ENCODE peak calls at places on chromosomes 6 and 20, in eight cellular contexts. P is caudate nucleus, Z is NCI-H2081, O is LoVo, U is astrocyte of the hippocampus, W is iPS DF 19.7, B is heart right ventricle, S is substantia nigra. I is an unnamed sample.

GRCh38 chr20:36092424-36093024 is 62.0 kb upstream of the EPB41L1 start:
- DNase-seq in Z (no peak), O (no peak), P (no peak), U (peak), S (no peak), B (no peak), W (no peak), I (no peak)

GRCh38 chr20:62482970-62483369 is 7.2 kb upstream of the GATA5 start:
- DNase-seq in S (no peak), Z (no peak), U (no peak), W (no peak), B (no peak), P (no peak), O (no peak), I (no peak)

GRCh38 chr6:10451828-10452509 is 37.1 kb upstream of the TFAP2A start:
- DNase-seq in B (no peak), W (no peak), O (peak), U (peak), S (no peak), Z (no peak), P (no peak), I (peak)

GRCh38 chr6:23690650-23691049 is 435.4 kb upstream of the NRSN1 start:
- DNase-seq in P (no peak), U (no peak), W (no peak), B (no peak), S (no peak), O (no peak), Z (peak), I (no peak)

GRCh38 chr6:15876406-15876805 is 213.6 kb upstream of the DTNBP1 start:
- DNase-seq in U (no peak), O (no peak), S (no peak), W (no peak), P (no peak), B (no peak), Z (no peak), I (peak)

GRCh38 chr6:20644667-20645370 is 110.6 kb downstream of the CDKAL1 start:
- DNase-seq in O (no peak), Z (no peak), U (peak), P (no peak), B (no peak), S (no peak), W (no peak), I (no peak)

GRCh38 chr6:139539852-139540251 is 165.4 kb upstream of the CITED2 start:
- DNase-seq in B (peak), P (no peak), U (peak), O (peak), Z (no peak), S (no peak), W (no peak), I (peak)

GRCh38 chr6:48150701-48151100 is 39.7 kb upstream of the PTCHD4 start:
- DNase-seq in U (no peak), O (no peak), P (no peak), Z (no peak), S (no peak), W (no peak), B (no peak), I (no peak)

GRCh38 chr20:51563597-51564332 is 21.2 kb upstream of the NFATC2 start:
- DNase-seq in W (no peak), Z (no peak), U (peak), O (no peak), P (no peak), S (no peak), B (peak), I (peak)

GRCh38 chr6:132764370-132764769 is 6.7 kb upstream of the VNN2 start:
- DNase-seq in W (no peak), B (peak), S (peak), P (no peak), Z (no peak), O (peak), U (peak), I (peak)

GRCh38 chr6:92132446-92132845 is 1286.9 kb downstream of the EPHA7 start:
- DNase-seq in W (no peak), O (no peak), Z (no peak), U (no peak), S (no peak), P (no peak), B (no peak), I (no peak)

I was measured in astrocyte of the spinal cord.